ENCODE peak calls at places on chromosomes 5 and 9, in ten cellular contexts. One of them, this sample, is unnamed.

GRCh38 chr5:38463634-38464521 is 92.6 kb downstream of the LIFR start:
- DNase-seq in Caco-2: peak
- DNase-seq in A549: peak
- DNase-seq in GM10248: no peak
- DNase-seq in choroid plexus epithelial cell: peak
- DNase-seq in ovary: peak
- DNase-seq in nephron progenitor cell: no peak
- DNase-seq in neural crest cell: no peak
- DNase-seq in natural killer cell: no peak
- DNase-seq in tibial artery: no peak
- DNase-seq in this sample: no peak

GRCh38 chr9:21294325-21294724 is 10.8 kb downstream of the IFNA5 start:
- DNase-seq in Caco-2: no peak
- DNase-seq in A549: peak
- DNase-seq in GM10248: no peak
- DNase-seq in choroid plexus epithelial cell: peak
- DNase-seq in ovary: no peak
- DNase-seq in nephron progenitor cell: no peak
- DNase-seq in neural crest cell: no peak
- DNase-seq in natural killer cell: no peak
- DNase-seq in tibial artery: no peak
- DNase-seq in this sample: no peak

GRCh38 chr9:114908796-114909448 is 21.5 kb downstream of the TNFSF8 start:
- DNase-seq in Caco-2: no peak
- DNase-seq in A549: peak
- DNase-seq in GM10248: no peak
- DNase-seq in choroid plexus epithelial cell: no peak
- DNase-seq in ovary: no peak
- DNase-seq in nephron progenitor cell: no peak
- DNase-seq in neural crest cell: no peak
- DNase-seq in natural killer cell: no peak
- DNase-seq in tibial artery: no peak
- DNase-seq in this sample: no peak

GRCh38 chr5:4575608-4576007 is 564.5 kb upstream of the ADAMTS16 start:
- DNase-seq in Caco-2: no peak
- DNase-seq in A549: no peak
- DNase-seq in GM10248: no peak
- DNase-seq in choroid plexus epithelial cell: no peak
- DNase-seq in ovary: no peak
- DNase-seq in nephron progenitor cell: no peak
- DNase-seq in neural crest cell: no peak
- DNase-seq in natural killer cell: no peak
- DNase-seq in tibial artery: no peak
- DNase-seq in this sample: no peak

GRCh38 chr9:86093788-86094555 is 5.4 kb downstream of the GOLM1 start:
- DNase-seq in Caco-2: peak
- DNase-seq in A549: peak
- DNase-seq in GM10248: no peak
- DNase-seq in choroid plexus epithelial cell: peak
- DNase-seq in ovary: no peak
- DNase-seq in nephron progenitor cell: no peak
- DNase-seq in neural crest cell: peak
- DNase-seq in natural killer cell: no peak
- DNase-seq in tibial artery: no peak
- DNase-seq in this sample: peak

GRCh38 chr5:59620535-59621212 is 272.9 kb downstream of the PDE4D start:
- DNase-seq in Caco-2: no peak
- DNase-seq in A549: no peak
- DNase-seq in GM10248: no peak
- DNase-seq in choroid plexus epithelial cell: peak
- DNase-seq in ovary: no peak
- DNase-seq in nephron progenitor cell: no peak
- DNase-seq in neural crest cell: no peak
- DNase-seq in natural killer cell: no peak
- DNase-seq in tibial artery: no peak
- DNase-seq in this sample: no peak

GRCh38 chr9:124980434-124980833 is 39.6 kb upstream of the GOLGA1 start:
- DNase-seq in Caco-2: no peak
- DNase-seq in A549: no peak
- DNase-seq in GM10248: no peak
- DNase-seq in choroid plexus epithelial cell: no peak
- DNase-seq in ovary: no peak
- DNase-seq in nephron progenitor cell: no peak
- DNase-seq in neural crest cell: no peak
- DNase-seq in natural killer cell: no peak
- DNase-seq in tibial artery: no peak
- DNase-seq in this sample: no peak

GRCh38 chr9:11319477-11320060 is 706.8 kb upstream of the PTPRD start:
- DNase-seq in Caco-2: peak
- DNase-seq in A549: peak
- DNase-seq in GM10248: no peak
- DNase-seq in choroid plexus epithelial cell: peak
- DNase-seq in ovary: no peak
- DNase-seq in nephron progenitor cell: peak
- DNase-seq in neural crest cell: no peak
- DNase-seq in natural killer cell: no peak
- DNase-seq in tibial artery: no peak
- DNase-seq in this sample: no peak

GRCh38 chr9:7115606-7116005 is 357.8 kb downstream of the KDM4C start:
- DNase-seq in Caco-2: no peak
- DNase-seq in A549: no peak
- DNase-seq in GM10248: no peak
- DNase-seq in choroid plexus epithelial cell: no peak
- DNase-seq in ovary: no peak
- DNase-seq in nephron progenitor cell: no peak
- DNase-seq in neural crest cell: no peak
- DNase-seq in natural killer cell: no peak
- DNase-seq in tibial artery: no peak
- DNase-seq in this sample: no peak

GRCh38 chr5:103624035-103624461 is 61.5 kb upstream of the NUDT12 start:
- DNase-seq in Caco-2: no peak
- DNase-seq in A549: no peak
- DNase-seq in GM10248: no peak
- DNase-seq in choroid plexus epithelial cell: peak
- DNase-seq in ovary: no peak
- DNase-seq in nephron progenitor cell: no peak
- DNase-seq in neural crest cell: no peak
- DNase-seq in natural killer cell: no peak
- DNase-seq in tibial artery: no peak
- DNase-seq in this sample: no peak

GRCh38 chr9:124012368-124013262 is 1.0 kb downstream of the LHX2 start:
- DNase-seq in Caco-2: no peak
- DNase-seq in A549: no peak
- DNase-seq in GM10248: no peak
- DNase-seq in choroid plexus epithelial cell: no peak
- DNase-seq in ovary: no peak
- DNase-seq in nephron progenitor cell: peak
- DNase-seq in neural crest cell: no peak
- DNase-seq in natural killer cell: no peak
- DNase-seq in tibial artery: peak
- DNase-seq in this sample: no peak

GRCh38 chr5:107486489-107486888 is 184.2 kb downstream of the EFNA5 start:
- DNase-seq in Caco-2: no peak
- DNase-seq in A549: no peak
- DNase-seq in GM10248: peak
- DNase-seq in choroid plexus epithelial cell: peak
- DNase-seq in ovary: no peak
- DNase-seq in nephron progenitor cell: no peak
- DNase-seq in neural crest cell: no peak
- DNase-seq in natural killer cell: peak
- DNase-seq in tibial artery: no peak
- DNase-seq in this sample: no peak

GRCh38 chr9:112743216-112743835 is 7.2 kb upstream of the SNX30 start:
- DNase-seq in Caco-2: peak
- DNase-seq in A549: no peak
- DNase-seq in GM10248: no peak
- DNase-seq in choroid plexus epithelial cell: peak
- DNase-seq in ovary: no peak
- DNase-seq in nephron progenitor cell: no peak
- DNase-seq in neural crest cell: no peak
- DNase-seq in natural killer cell: no peak
- DNase-seq in tibial artery: no peak
- DNase-seq in this sample: no peak
- TF ChIP-seq CTCF in Caco-2: peak
- TF ChIP-seq CTCF in A549: no peak
- TF ChIP-seq CTCF in GM10248: no peak
- TF ChIP-seq CTCF in choroid plexus epithelial cell: peak
- TF ChIP-seq CTCF in ovary: no peak
- TF ChIP-seq CTCF in nephron progenitor cell: no peak
- TF ChIP-seq CTCF in neural crest cell: no peak
- TF ChIP-seq CTCF in natural killer cell: no peak
- TF ChIP-seq CTCF in tibial artery: no peak
- TF ChIP-seq CTCF in this sample: no peak

DNA sequence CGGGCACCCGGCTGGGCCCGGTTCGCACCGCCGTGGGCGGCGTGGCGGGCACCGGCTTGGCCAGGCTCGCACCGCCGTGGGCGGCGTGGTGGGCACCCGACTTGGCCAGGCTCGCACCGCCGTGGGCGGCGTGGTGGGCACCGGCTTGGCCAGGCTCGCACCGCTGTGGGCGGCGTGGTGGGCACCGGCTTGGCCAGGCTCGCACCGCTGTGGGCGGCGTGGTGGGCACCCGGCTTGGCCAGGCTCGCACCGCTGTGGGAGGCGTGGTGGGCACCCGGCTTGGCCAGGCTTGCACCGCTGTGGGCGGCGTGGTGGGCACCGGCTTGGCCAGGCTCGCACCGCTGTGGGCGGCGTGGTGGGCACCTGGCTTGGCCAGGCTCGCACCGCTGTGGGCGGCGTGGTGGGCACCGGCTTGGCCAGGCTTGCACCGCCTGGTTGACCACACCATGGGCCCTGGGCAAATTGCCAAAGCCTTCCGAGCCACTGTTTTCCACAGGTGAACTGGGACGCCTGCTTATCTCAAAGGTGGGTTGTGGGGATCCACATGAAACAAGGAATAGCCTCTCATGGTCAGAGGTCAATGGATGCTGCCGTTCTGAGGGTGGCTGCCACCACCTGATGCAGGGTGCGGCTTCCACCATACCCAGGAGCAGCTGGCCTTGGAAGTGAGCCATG is 28.2 kb downstream of the ADAMTSL2 start:
- DNase-seq in Caco-2: no peak
- DNase-seq in A549: no peak
- DNase-seq in GM10248: no peak
- DNase-seq in choroid plexus epithelial cell: no peak
- DNase-seq in ovary: no peak
- DNase-seq in nephron progenitor cell: no peak
- DNase-seq in neural crest cell: no peak
- DNase-seq in natural killer cell: no peak
- DNase-seq in tibial artery: no peak
- DNase-seq in this sample: no peak
- TF ChIP-seq CTCF in Caco-2: no peak
- TF ChIP-seq CTCF in A549: no peak
- TF ChIP-seq CTCF in GM10248: no peak
- TF ChIP-seq CTCF in choroid plexus epithelial cell: no peak
- TF ChIP-seq CTCF in ovary: no peak
- TF ChIP-seq CTCF in nephron progenitor cell: no peak
- TF ChIP-seq CTCF in neural crest cell: no peak
- TF ChIP-seq CTCF in natural killer cell: no peak
- TF ChIP-seq CTCF in tibial artery: no peak
- TF ChIP-seq CTCF in this sample: no peak

DNA sequence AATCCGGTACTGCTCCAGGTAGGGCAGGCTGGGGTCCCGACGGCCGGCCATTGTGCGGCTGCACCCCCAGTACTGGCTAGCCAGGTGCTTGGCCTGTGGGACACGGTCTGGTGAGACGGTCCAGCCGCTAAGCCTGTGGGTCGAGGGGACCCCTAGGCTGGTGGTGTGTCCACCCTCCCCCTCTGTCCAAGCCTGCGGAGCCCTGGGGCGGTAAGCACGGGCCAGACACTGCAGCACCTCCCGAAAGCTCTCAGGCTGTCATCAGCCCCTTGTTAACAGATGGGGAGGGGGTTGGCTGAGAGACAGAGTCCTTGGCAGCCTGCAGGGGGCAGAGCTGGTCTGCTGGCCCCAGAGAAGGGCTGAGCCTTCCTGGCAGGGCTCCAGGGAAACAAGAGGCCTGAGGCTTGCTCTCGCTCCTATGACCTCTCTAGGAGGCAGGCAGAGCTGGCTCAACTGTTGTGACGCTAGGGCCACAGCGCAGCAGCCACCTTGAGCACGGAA is 11.8 kb upstream of the MRNIP start:
- DNase-seq in Caco-2: peak
- DNase-seq in A549: peak
- DNase-seq in GM10248: no peak
- DNase-seq in choroid plexus epithelial cell: peak
- DNase-seq in ovary: peak
- DNase-seq in nephron progenitor cell: peak
- DNase-seq in neural crest cell: no peak
- DNase-seq in natural killer cell: no peak
- DNase-seq in tibial artery: no peak
- DNase-seq in this sample: peak
- TF ChIP-seq CTCF in Caco-2: peak
- TF ChIP-seq CTCF in A549: peak
- TF ChIP-seq CTCF in GM10248: peak
- TF ChIP-seq CTCF in choroid plexus epithelial cell: peak
- TF ChIP-seq CTCF in ovary: no peak
- TF ChIP-seq CTCF in nephron progenitor cell: peak
- TF ChIP-seq CTCF in neural crest cell: peak
- TF ChIP-seq CTCF in natural killer cell: no peak
- TF ChIP-seq CTCF in tibial artery: no peak
- TF ChIP-seq CTCF in this sample: no peak

GRCh38 chr9:113352006-113352405 is 2.7 kb downstream of the BSPRY start:
- DNase-seq in Caco-2: no peak
- DNase-seq in A549: no peak
- DNase-seq in GM10248: no peak
- DNase-seq in choroid plexus epithelial cell: peak
- DNase-seq in ovary: no peak
- DNase-seq in nephron progenitor cell: no peak
- DNase-seq in neural crest cell: no peak
- DNase-seq in natural killer cell: no peak
- DNase-seq in tibial artery: no peak
- DNase-seq in this sample: no peak

GRCh38 chr9:113356686-113357292 is 7.4 kb downstream of the BSPRY start:
- DNase-seq in Caco-2: no peak
- DNase-seq in A549: no peak
- DNase-seq in GM10248: no peak
- DNase-seq in choroid plexus epithelial cell: no peak
- DNase-seq in ovary: no peak
- DNase-seq in nephron progenitor cell: no peak
- DNase-seq in neural crest cell: no peak
- DNase-seq in natural killer cell: no peak
- DNase-seq in tibial artery: no peak
- DNase-seq in this sample: no peak

GRCh38 chr9:113359385-113359784 is 10.0 kb downstream of the BSPRY start:
- DNase-seq in Caco-2: no peak
- DNase-seq in A549: no peak
- DNase-seq in GM10248: no peak
- DNase-seq in choroid plexus epithelial cell: no peak
- DNase-seq in ovary: no peak
- DNase-seq in nephron progenitor cell: no peak
- DNase-seq in neural crest cell: no peak
- DNase-seq in natural killer cell: no peak
- DNase-seq in tibial artery: no peak
- DNase-seq in this sample: no peak

GRCh38 chr9:113352411-113352810 is 3.1 kb downstream of the BSPRY start:
- DNase-seq in Caco-2: no peak
- DNase-seq in A549: no peak
- DNase-seq in GM10248: no peak
- DNase-seq in choroid plexus epithelial cell: no peak
- DNase-seq in ovary: no peak
- DNase-seq in nephron progenitor cell: no peak
- DNase-seq in neural crest cell: no peak
- DNase-seq in natural killer cell: no peak
- DNase-seq in tibial artery: no peak
- DNase-seq in this sample: no peak

GRCh38 chr9:113355197-113355596 is 5.9 kb downstream of the BSPRY start:
- DNase-seq in Caco-2: peak
- DNase-seq in A549: peak
- DNase-seq in GM10248: no peak
- DNase-seq in choroid plexus epithelial cell: peak
- DNase-seq in ovary: no peak
- DNase-seq in nephron progenitor cell: no peak
- DNase-seq in neural crest cell: no peak
- DNase-seq in natural killer cell: no peak
- DNase-seq in tibial artery: no peak
- DNase-seq in this sample: no peak
- TF ChIP-seq CTCF in Caco-2: peak
- TF ChIP-seq CTCF in A549: peak
- TF ChIP-seq CTCF in GM10248: peak
- TF ChIP-seq CTCF in choroid plexus epithelial cell: peak
- TF ChIP-seq CTCF in ovary: no peak
- TF ChIP-seq CTCF in nephron progenitor cell: peak
- TF ChIP-seq CTCF in neural crest cell: no peak
- TF ChIP-seq CTCF in natural killer cell: no peak
- TF ChIP-seq CTCF in tibial artery: no peak
- TF ChIP-seq CTCF in this sample: no peak

This sample was measured in breast epithelium.